ENCODE peak calls at places on chromosomes 13 and 19, in four cellular contexts. T is cardiac muscle cell, P is ovary, X is ascending aorta. E is an unnamed sample. For H3K4me1, the result is how much of the 10 kb centered on the place peaks cover.

GRCh38 chr19:4375620-4376228 is 24.6 kb downstream of the SH3GL1 start:
- DNase-seq in T (no peak), P (peak), X (peak), E (peak)

GRCh38 chr13:20090349-20090748 is 70.5 kb downstream of the GJA3 start:
- DNase-seq in T (no peak), P (no peak), X (no peak), E (no peak)

GRCh38 chr19:47095707-47096704 is 17.6 kb downstream of the ZC3H4 start:
- DNase-seq in T (no peak), P (no peak), X (no peak), E (peak)

GRCh38 chr19:35505956-35506355 is 7.5 kb downstream of the DMKN start:
- DNase-seq in T (no peak), P (no peak), X (no peak), E (no peak)

GRCh38 chr19:17948967-17949930 is 16.4 kb downstream of the CCDC124 start:
- DNase-seq in T (no peak), P (no peak), X (no peak), E (peak)

GRCh38 chr13:111486331-111486730 is 165.9 kb downstream of the TEX29 start:
- DNase-seq in T (no peak), P (no peak), X (peak), E (no peak)

GRCh38 chr19:50460161-50460765 is 16.0 kb upstream of the EMC10 start:
- DNase-seq in T (no peak), P (no peak), X (no peak), E (no peak)

GRCh38 chr13:93505104-93505952 is 278.7 kb downstream of the GPC6 start:
- DNase-seq in T (peak), P (no peak), X (no peak), E (no peak)

GRCh38 chr13:35789335-35790166 is 313.1 kb upstream of the MAB21L1 start:
- DNase-seq in T (peak), P (no peak), X (no peak), E (no peak)

GRCh38 chr13:89925107-89925506 is 1422.4 kb upstream of the MIR17HG start:
- DNase-seq in T (peak), P (no peak), X (no peak), E (peak)

GRCh38 chr13:50592412-50593145 is 250.9 kb downstream of the DLEU7 start:
- DNase-seq in T (no peak), P (no peak), X (no peak), E (no peak)

GRCh38 chr19:17706750-17707181 is 12.5 kb upstream of the MAP1S start:
- DNase-seq in T (peak), P (no peak), X (no peak), E (peak)

GRCh38 chr13:78102121-78102677 is 183.6 kb upstream of the EDNRB start:
- DNase-seq in T (no peak), P (no peak), X (no peak), E (no peak)

GRCh38 chr13:45119469-45119989 is 781 bp upstream of the GTF2F2 start:
- DNase-seq in T (no peak), P (peak), X (no peak), E (no peak)

GRCh38 chr13:41900918-41901317 is 60.0 kb downstream of the VWA8 start:
- DNase-seq in T (no peak), P (no peak), X (no peak), E (no peak)

GRCh38 chr19:37932985-37933953 is 26.3 kb downstream of the SIPA1L3 start:
- DNase-seq in T (no peak), P (no peak), X (no peak), E (peak)

GRCh38 chr19:3451451-3451866 is 28.9 kb downstream of the SMIM24 start:
- DNase-seq in T (no peak), P (no peak), X (no peak), E (no peak)

GRCh38 chr19:6580313-6580712 is 10.6 kb downstream of the CD70 start:
- DNase-seq in T (no peak), P (no peak), X (no peak), E (no peak)

GRCh38 chr19:50967924-50968708 is 1.3 kb downstream of the KLK6 start:
- DNase-seq in T (no peak), P (no peak), X (no peak), E (no peak)

GRCh38 chr19:45876411-45877197 is 9.3 kb downstream of the IRF2BP1 start:
- DNase-seq in T (peak), P (no peak), X (no peak), E (no peak)

GRCh38 chr13:65638572-65639168 is 1591.5 kb downstream of the PCDH9 start:
- DNase-seq in T (peak), P (no peak), X (no peak), E (peak)

GRCh38 chr19:4174212-4174894 is 8.0 kb downstream of the SIRT6 start:
- DNase-seq in T (no peak), P (no peak), X (no peak), E (no peak)

GRCh38 chr13:90445179-90445578 is 902.3 kb upstream of the MIR17HG start:
- DNase-seq in T (peak), P (no peak), X (peak), E (no peak)

GRCh38 chr13:25067054-25067453 is 28.9 kb upstream of the PABPC3 start:
- DNase-seq in T (no peak), P (no peak), X (no peak), E (no peak)

GRCh38 chr13:19586904-19587634 is 25.7 kb upstream of the TPTE2 start:
- DNase-seq in T (no peak), P (no peak), X (no peak), E (peak)

GRCh38 chr13:77833331-77833863 is 85.2 kb downstream of the EDNRB start:
- DNase-seq in T (no peak), P (no peak), X (no peak), E (no peak)

GRCh38 chr19:46603195-46603637 is 2.1 kb downstream of the CALM3 start:
- DNase-seq in T (no peak), P (no peak), X (peak), E (no peak)

GRCh38 chr19:45919678-45920077 is 5.1 kb upstream of the NANOS2 start:
- DNase-seq in T (no peak), P (no peak), X (no peak), E (no peak)

GRCh38 chr13:47175172-47175806 is 278.4 kb upstream of the HTR2A start:
- DNase-seq in T (no peak), P (no peak), X (no peak), E (no peak)

GRCh38 chr13:25874907-25875306 is 176.9 kb downstream of the SHISA2 start:
- DNase-seq in T (no peak), P (no peak), X (no peak), E (no peak)

GRCh38 chr19:43595999-43596841 is at the start of the genes IRGQ and ZNF576:
- DNase-seq in T (peak), P (peak), X (peak), E (peak)

GRCh38 chr19:2033825-2034159 is 17.3 kb downstream of the MKNK2 start:
- DNase-seq in T (no peak), P (peak), X (no peak), E (no peak)

GRCh38 chr19:35345671-35346111 is 2.0 kb upstream of the FFAR1 start:
- DNase-seq in T (no peak), P (peak), X (peak), E (no peak)

GRCh38 chr13:113537205-113537604 is 46.7 kb upstream of the DCUN1D2 start:
- DNase-seq in T (no peak), P (no peak), X (no peak), E (no peak)

GRCh38 chr13:113536461-113537110 is 46.1 kb upstream of the DCUN1D2 start:
- DNase-seq in T (no peak), P (no peak), X (peak), E (no peak)

GRCh38 chr13:113539176-113539575 is 45.4 kb upstream of the TFDP1 start:
- DNase-seq in T (no peak), P (no peak), X (peak), E (no peak)

GRCh38 chr13:113538689-113539058 is 45.9 kb upstream of the TFDP1 start:
- DNase-seq in T (no peak), P (no peak), X (peak), E (peak)

DNA sequence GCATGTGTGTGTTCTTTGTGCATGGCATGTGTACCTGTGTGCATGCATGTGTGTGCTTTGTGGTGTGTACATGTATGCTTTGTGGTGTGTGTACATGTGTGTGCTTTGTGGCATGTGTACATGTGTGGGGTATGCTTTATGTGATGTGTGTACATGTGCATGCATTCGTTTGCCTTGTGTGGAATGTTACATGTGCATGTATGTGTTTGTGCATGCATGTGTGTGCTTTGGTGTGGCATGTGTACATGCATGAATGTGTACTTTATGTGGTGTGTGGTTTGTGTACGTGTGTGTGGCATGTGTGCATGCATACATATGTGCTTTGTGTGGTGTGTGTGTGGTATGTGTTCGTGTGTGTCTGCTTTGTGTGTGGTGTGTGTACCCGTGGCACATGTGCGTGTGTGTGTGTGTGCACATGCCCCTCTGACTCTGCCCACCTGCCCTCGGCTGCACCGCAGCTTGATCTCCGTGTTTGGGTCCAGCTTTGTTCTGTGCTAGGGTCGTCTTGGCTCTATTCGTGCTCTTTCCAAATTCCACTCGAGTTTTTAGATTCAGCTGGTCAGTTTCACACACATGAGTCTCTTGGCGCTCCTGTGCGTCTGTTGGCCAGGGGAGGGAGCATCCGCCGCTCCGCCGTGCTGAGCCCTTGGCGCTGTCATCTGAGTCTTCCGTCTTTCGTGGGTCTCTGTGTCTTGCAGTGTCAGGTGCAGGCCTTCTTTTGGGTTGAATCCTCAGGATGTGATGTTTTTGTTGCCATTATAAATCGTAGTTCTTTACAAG is 46.5 kb upstream of the TFDP1 start:
- DNase-seq in T (no peak), P (no peak), X (peak), E (no peak)
- H3K4me3 ChIP-seq in T (no peak), P (no peak), X (no peak), E (peak)

GRCh38 chr13:40637644-40638043 is 28.8 kb downstream of the FOXO1 start:
- DNase-seq in T (no peak), P (no peak), X (no peak), E (no peak)
- H3K4me1 ChIP-seq in T (under half), P (under half), X (under half), E (under half)

GRCh38 chr13:101149735-101150380 is 266.4 kb downstream of the NALCN start:
- DNase-seq in T (peak), P (no peak), X (no peak), E (peak)
- TF ChIP-seq CTCF in T (peak), P (no peak), X (peak), E (peak)

GRCh38 chr19:19563348-19563848 is 25.3 kb downstream of the CILP2 start:
- DNase-seq in T (no peak), P (no peak), X (no peak), E (no peak)

GRCh38 chr19:19567391-19567790 is 29.3 kb downstream of the CILP2 start:
- DNase-seq in T (no peak), P (no peak), X (no peak), E (no peak)

GRCh38 chr19:19562665-19563347 is 24.7 kb downstream of the CILP2 start:
- DNase-seq in T (no peak), P (no peak), X (no peak), E (no peak)

GRCh38 chr19:19568802-19569756 is 31.0 kb downstream of the CILP2 start:
- DNase-seq in T (no peak), P (no peak), X (no peak), E (no peak)

DNA sequence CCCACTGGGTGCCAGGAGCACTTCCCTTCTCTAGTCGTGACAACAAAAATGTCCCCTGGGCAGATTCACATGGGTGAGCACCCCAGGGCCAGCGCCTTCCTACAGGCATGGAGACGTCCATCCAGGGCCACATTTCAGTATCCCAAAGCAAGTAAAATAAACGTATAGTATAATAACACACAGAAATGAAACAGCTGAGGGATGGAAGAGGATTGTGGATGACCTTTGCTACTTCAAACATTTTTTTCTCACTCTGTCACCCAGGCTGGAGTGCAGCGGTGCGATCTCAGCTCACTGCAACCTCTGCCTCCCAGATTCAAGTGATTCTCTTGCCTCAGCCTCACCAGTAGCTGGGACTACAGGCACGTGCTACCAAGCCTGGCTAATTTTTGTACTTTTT is 28.2 kb downstream of the CILP2 start:
- DNase-seq in T (no peak), P (no peak), X (no peak), E (no peak)
- H3K4me3 ChIP-seq in T (no peak), P (no peak), X (no peak), E (no peak)

DNA sequence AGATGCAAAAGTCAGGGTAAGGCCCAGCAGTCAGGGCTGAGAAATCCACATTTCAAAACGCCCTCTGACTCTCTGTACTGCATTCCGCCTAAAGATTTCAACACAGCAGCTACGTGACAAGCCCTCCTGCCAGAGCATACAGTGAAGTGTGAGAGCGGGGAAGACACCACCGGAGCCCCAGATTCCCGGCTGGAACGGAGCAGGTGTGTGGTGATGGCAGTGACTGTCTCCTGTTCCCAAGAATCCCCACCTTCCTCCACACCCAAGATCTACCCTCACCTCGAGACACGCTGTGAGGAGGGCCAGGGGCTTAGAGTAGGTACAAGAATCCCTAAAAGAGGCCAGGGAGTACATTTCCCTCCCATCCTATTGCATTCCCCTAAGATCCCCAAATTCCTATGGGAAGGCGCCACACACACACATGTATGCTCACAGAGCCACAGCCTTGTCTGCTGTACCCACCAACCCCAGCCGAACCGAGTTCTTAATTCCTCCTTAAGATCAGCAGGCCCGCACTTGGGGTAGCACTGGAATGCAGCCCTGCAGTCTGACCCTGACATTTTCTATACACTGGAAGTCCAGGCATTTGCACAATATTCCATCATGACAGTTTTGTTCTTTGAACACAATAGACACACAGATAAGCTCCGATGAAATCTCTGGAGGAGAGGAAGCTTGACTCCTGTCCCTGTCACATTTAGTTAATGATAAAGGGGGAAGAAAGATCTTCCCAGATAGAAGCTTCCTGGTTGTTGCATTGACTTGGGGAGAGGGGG is 102.9 kb downstream of the FOXO1 start:
- DNase-seq in T (peak), P (no peak), X (no peak), E (no peak)
- H3K4me1 ChIP-seq in T (under half), P (under half), X (under half), E (under half)

GRCh38 chr13:105513448-105513847 is 1022.0 kb downstream of the EFNB2 start:
- DNase-seq in T (no peak), P (no peak), X (no peak), E (no peak)
- TF ChIP-seq CTCF in T (no peak), P (no peak), X (no peak), E (peak)

GRCh38 chr19:40623403-40624239 is 22.5 kb downstream of the LTBP4 start:
- DNase-seq in T (peak), P (no peak), X (peak), E (peak)
- H3K4me3 ChIP-seq in T (no peak), P (no peak), X (no peak), E (peak)

DNA sequence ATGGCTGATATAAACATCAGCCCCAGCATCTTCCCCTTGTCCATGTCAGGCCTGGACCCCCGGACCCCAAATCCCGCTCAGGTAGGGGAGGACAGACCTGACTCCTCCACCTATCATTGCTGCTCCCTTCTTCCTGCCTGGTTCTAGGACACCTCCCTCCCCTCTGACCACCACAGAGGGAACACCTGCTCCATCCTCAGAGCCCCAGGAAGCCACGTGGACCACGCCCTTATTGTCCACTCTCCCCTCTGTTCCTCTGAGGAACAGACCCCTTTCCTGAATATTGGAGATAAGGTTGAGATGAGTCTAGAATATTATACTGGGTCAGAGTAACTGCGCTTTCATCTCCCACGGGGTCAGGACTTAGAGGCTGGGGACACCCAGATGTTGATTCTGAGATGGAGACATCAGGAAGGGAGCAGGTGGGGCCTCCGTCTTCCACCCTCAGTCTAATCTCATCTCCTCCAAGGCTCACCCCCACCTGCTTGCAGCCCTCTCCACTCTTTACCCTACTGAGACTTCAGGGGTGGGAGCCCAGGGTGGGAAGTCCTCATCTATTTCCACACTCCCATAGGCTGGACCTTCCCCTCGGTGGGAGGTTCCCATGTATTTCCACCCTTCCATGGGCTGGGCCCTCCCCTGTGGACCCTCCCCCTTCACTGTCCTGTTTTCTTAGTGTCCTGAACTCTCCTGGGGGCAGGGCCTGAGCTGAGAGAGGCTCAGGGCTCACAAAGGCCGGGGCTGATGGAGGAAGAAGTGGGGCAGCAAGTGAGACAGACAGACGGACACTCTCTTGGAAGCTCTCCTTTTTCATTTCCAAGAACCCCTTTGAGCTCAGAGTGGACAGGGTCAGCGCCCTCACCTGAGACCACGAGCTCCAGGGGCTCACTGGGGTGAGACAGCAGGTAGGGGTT is 2.7 kb downstream of the LILRA4 start:
- DNase-seq in T (no peak), P (no peak), X (no peak), E (no peak)
- H3K4me1 ChIP-seq in T (under half), P (under half), X (under half), E (under half)

DNA sequence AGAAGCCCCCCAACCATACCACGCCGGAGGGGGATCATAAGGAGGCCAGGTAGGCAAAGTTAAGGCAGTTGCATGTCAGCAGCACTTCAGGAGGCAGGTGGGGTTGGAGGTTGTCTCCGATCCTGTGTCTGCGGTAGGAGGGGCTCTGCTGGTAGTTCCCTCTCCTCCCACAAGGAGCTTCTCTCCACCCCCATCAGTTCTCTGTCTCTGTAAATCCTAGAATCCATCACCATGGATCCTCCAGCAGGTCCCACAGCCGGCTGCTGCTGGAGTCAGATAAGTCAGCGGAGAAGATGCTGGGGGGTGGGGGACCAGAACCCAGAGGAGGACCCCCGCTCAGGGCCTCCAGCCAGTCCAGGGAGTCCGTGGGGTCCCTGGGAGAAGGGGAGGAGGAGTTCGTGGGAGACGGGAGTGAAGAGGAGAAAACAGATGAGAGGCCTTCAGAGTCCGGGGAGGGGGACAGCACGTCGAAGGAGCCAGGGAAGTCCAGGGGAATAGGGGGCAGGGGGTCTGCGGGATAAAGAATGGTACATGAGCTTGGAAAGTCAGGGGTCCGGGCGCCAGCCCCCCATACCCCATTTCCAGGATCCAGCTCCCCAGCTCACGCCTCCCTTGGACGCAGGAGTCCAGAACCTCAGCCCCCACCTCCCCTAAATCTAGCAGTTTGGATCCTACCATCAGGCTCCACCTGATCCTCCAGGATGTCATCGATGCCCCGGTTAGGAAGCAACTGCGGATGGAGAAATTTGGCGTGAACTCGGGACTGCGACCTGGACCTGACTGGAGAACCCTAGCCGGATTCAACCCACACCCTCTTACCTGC is 6.3 kb downstream of the MAMSTR start:
- DNase-seq in T (no peak), P (peak), X (no peak), E (no peak)
- TF ChIP-seq CTCF in T (peak), P (no peak), X (no peak), E (peak)

E was measured in BE2C.